ENCODE peak calls at places on chromosomes 4 and X, in seven cellular contexts. P, K, X, D, U, S and B are unnamed samples.

GRCh38 chr4:20474119-20474518 is 222.4 kb downstream of the SLIT2 start:
- DNase-seq in P (no peak), X (no peak), U (peak; percentile 56), K (no peak), D (no peak), S (no peak), B (no peak)

GRCh38 chrX:25059273-25059672 is 43.5 kb upstream of the ARX start:
- DNase-seq in U (no peak), S (no peak), D (no peak), K (no peak), X (no peak), P (no peak), B (no peak)

GRCh38 chr4:187578103-187578502 is 417.5 kb upstream of the ZFP42 start:
- DNase-seq in K (no peak), D (no peak), U (no peak), S (no peak), P (no peak), X (no peak), B (no peak)

GRCh38 chr4:33071552-33071951 is 2351.4 kb downstream of the PCDH7 start:
- DNase-seq in U (no peak), K (no peak), D (no peak), S (no peak), P (no peak), X (no peak), B (no peak)

GRCh38 chrX:51395474-51395806 is 62.8 kb downstream of the NUDT10 start:
- DNase-seq in S (no peak), P (no peak), X (no peak), U (no peak), D (no peak), K (no peak), B (no peak)

GRCh38 chr4:183435803-183436202 is 8.6 kb upstream of the CDKN2AIP start:
- DNase-seq in S (no peak), P (no peak), U (no peak), K (no peak), X (no peak), D (no peak), B (no peak)

GRCh38 chr4:78002260-78002659 is 54.9 kb upstream of the FRAS1 start:
- DNase-seq in P (no peak), U (peak; percentile 72), X (peak; percentile 63), K (no peak), S (no peak), D (no peak), B (no peak)

GRCh38 chrX:85379174-85379907 is at the start of gene POF1B:
- DNase-seq in P (peak; percentile 86), U (peak; percentile 1), S (no peak), X (no peak), K (no peak), D (no peak), B (no peak)

GRCh38 chrX:56763556-56764152 is 34.6 kb downstream of the NBDY start:
- DNase-seq in X (peak; percentile 15), D (no peak), K (no peak), P (peak; percentile 88), S (peak; percentile 41), U (peak; percentile 3), B (peak; percentile 92)

GRCh38 chr4:38463268-38463958 is 200.6 kb upstream of the KLF3 start:
- DNase-seq in P (no peak), D (no peak), U (no peak), S (no peak), X (no peak), K (no peak), B (no peak)

GRCh38 chr4:8534129-8534528 is 46.1 kb upstream of the GPR78 start:
- DNase-seq in U (peak; percentile 98), S (peak; percentile 58), D (no peak), K (peak; percentile 39), X (no peak), P (peak; percentile 32), B (no peak)

GRCh38 chrX:16386126-16386525 is 218.8 kb downstream of the MAGEB17 start:
- DNase-seq in K (no peak), D (no peak), X (no peak), S (no peak), U (no peak), P (no peak), B (no peak)

GRCh38 chr4:73090738-73091137 is 21.2 kb upstream of the COX18 start:
- DNase-seq in P (no peak), S (no peak), D (no peak), U (no peak), X (no peak), K (no peak), B (no peak)

GRCh38 chr4:73080789-73081188 is 11.3 kb upstream of the COX18 start:
- DNase-seq in S (no peak), K (no peak), X (no peak), U (no peak), P (no peak), D (no peak), B (no peak)

GRCh38 chr4:73087871-73088270 is 18.4 kb upstream of the COX18 start:
- DNase-seq in D (no peak), X (no peak), P (no peak), K (no peak), S (no peak), U (no peak), B (no peak)

GRCh38 chr4:73086095-73086869 is 16.8 kb upstream of the COX18 start:
- DNase-seq in U (no peak), K (no peak), P (no peak), S (no peak), X (no peak), D (no peak), B (no peak)
- H3K4me3 ChIP-seq in U (no peak overlapping the region), K (no peak overlapping the region), P (no peak overlapping the region), S (no peak overlapping the region), X (no peak overlapping the region), D (no peak overlapping the region), B (no peak overlapping the region)

DNA sequence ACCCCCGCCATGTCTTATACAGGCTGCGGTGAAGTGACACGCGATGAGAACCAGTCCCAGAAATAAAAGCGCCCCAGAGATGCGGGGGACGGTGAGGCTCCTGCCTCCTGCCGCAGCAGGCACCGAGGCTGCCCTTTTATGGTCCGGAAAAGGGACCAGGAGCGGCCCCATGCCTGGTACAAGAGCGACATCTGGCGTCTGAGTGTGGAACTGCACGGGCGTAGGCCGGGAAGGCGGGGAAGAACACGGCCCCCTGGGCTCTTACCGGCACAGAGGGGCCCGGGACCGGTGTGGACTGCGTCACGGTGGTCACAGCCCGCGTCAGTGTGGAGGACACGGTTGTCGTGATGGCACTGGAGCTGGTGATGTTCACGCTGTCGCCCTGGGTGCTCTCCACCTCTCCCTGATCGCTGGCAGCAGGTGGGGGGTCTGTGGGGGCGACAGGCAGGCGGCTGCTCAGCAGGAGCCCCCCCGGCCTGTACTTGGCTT is 8.9 kb upstream of the RENBP start:
- DNase-seq in X (peak; percentile 14), K (no peak), S (peak; percentile 91), U (peak; percentile 71), D (no peak), P (peak; percentile 81), B (peak; percentile 93)
- TF ChIP-seq POLR2AphosphoS5 in X (no peak), K (no peak), S (peak; percentile 38), U (no peak), D (no peak), P (peak; percentile 46), B (peak; percentile 80)

DNA sequence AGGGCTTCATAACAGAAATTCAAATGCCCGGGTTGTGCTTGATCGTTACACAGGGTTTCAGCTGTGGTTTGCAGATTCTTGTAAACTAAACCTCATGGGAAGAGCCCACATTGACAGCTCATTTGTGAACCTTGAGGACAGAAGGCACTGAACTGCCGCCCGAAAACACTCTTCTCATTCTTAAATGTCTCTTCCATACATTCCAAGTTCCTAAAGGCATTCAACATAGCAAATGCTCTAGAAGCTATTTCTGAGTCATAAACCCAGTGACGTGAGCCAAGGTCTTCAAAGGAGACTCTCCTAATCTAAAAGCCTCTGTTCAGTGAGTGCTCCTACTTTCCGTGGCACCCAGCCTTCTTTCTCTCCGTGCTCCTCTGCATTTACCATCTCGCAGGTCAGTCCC is 737.8 kb upstream of the FRG1 start:
- DNase-seq in K (no peak), X (no peak), U (peak; percentile 2), S (no peak), P (no peak), D (no peak), B (no peak)
- H3K4me3 ChIP-seq in K (no peak overlapping the region), X (no peak overlapping the region), U (no peak overlapping the region), S (no peak overlapping the region), P (no peak overlapping the region), D (peak overlapping the region; percentile 14), B (no peak overlapping the region)

DNA sequence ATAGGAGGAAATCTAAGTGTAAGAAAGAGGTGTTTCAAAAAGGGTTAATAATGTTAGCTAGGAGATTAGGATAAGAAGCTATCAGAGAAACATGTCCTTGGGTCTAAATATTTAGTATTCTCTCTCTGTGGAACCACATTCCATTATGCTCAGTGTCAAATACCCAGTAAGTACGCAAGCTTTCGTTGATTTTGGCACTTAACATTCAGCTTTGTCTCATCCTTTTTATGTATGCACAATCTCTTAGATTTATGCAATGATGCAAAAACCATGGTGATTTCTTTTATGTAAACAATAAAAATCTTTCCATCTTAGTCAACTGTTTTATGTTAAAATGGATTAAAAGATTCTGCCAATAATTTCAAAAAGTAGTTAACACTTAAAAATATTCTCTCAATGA is 129.2 kb downstream of the KLHL13 start:
- DNase-seq in S (no peak), U (no peak), P (no peak), K (no peak), D (no peak), X (no peak), B (no peak)
- TF ChIP-seq POLR2AphosphoS5 in S (no peak), U (no peak), P (no peak), K (no peak), D (no peak), X (no peak), B (no peak)

GRCh38 chrX:134548257-134548732 is 88.3 kb downstream of the HPRT1 start:
- DNase-seq in S (no peak), P (no peak), X (no peak), U (peak; percentile 27), K (no peak), D (no peak), B (no peak)
- H3K4me3 ChIP-seq in S (peak overlapping the region; percentile 42), P (peak overlapping the region; percentile 42), X (no peak overlapping the region), U (peak overlapping the region; percentile 59), K (peak overlapping the region; percentile 63), D (peak overlapping the region; percentile 52), B (peak overlapping the region; percentile 37)

DNA sequence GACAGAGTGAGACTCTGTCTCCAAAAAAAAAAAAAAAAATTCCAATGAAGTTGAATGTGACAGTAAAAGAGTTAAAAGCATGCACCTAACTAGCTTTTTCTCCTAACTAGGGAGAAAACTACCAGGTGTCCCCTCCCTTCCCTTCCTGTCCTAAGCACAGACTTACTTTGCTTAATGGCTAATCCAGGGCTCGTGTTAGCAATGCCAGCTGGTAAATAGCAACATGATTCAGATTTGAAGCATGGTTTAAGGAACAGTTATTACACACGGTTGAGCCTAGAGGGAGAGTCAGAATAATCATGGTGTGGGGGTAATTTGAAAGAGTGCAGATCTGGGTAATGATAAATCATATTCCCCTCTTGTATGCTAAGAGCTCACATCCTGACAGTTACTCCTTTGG is 338.3 kb downstream of the STIM2 start:
- DNase-seq in K (no peak), D (no peak), U (no peak), S (no peak), X (no peak), P (no peak), B (no peak)
- TF ChIP-seq POLR2AphosphoS5 in K (no peak), D (no peak), U (no peak), S (no peak), X (no peak), P (no peak), B (no peak)